ENCODE peak calls at places on chromosomes 1 and 21, in ten cellular contexts. L is lower lobe of right lung, K is cardiac fibroblast, O is neural progenitor cell, G is HL-60, N is brain microvascular endothelial cell, D is left ventricle myocardium inferior, E is fibroblast of pulmonary artery, X is astrocyte, T is IMR-90. W is an unnamed sample.

GRCh38 chr1:155001438-155001687 is 1.2 kb upstream of the ZBTB7B start:
- DNase-seq in L (no peak), K (no peak), O (no peak), G (no peak), N (no peak), D (no peak), E (peak), X (no peak), T (no peak), W (no peak)

GRCh38 chr1:157497284-157497683 is 55.0 kb downstream of the FCRL5 start:
- DNase-seq in L (no peak), K (no peak), O (no peak), G (no peak), N (no peak), D (no peak), E (no peak), X (no peak), T (no peak), W (no peak)

GRCh38 chr1:112714313-112715263 is 544 bp downstream of the PPM1J start:
- DNase-seq in L (no peak), K (peak), O (peak), G (no peak), N (no peak), D (no peak), E (no peak), X (no peak), T (no peak), W (no peak)

GRCh38 chr1:19375621-19376020 is 63.5 kb downstream of the SLC66A1 start:
- DNase-seq in L (no peak), K (no peak), O (no peak), G (no peak), N (no peak), D (no peak), E (peak), X (no peak), T (no peak), W (no peak)

GRCh38 chr21:35829014-35829525 is 231.3 kb downstream of the SETD4 start:
- DNase-seq in L (no peak), K (no peak), O (no peak), G (peak), N (no peak), D (no peak), E (no peak), X (no peak), T (no peak), W (no peak)

GRCh38 chr1:216310776-216311175 is 112.5 kb downstream of the USH2A start:
- DNase-seq in L (no peak), K (peak), O (peak), G (no peak), N (peak), D (no peak), E (peak), X (no peak), T (peak), W (peak)

GRCh38 chr1:236039736-236040670 is 24.9 kb downstream of the NID1 start:
- DNase-seq in L (peak), K (peak), O (no peak), G (no peak), N (peak), D (peak), E (no peak), X (no peak), T (peak), W (no peak)

GRCh38 chr1:154352581-154353459 is 27.5 kb downstream of the ATP8B2 start:
- DNase-seq in L (peak), K (peak), O (peak), G (peak), N (no peak), D (peak), E (peak), X (peak), T (peak), W (peak)

GRCh38 chr1:3441880-3442279 is 12.6 kb upstream of the ARHGEF16 start:
- DNase-seq in L (no peak), K (no peak), O (no peak), G (no peak), N (no peak), D (no peak), E (no peak), X (no peak), T (no peak), W (no peak)

GRCh38 chr1:43317817-43318471 is 17.2 kb downstream of the TIE1 start:
- DNase-seq in L (no peak), K (no peak), O (no peak), G (no peak), N (no peak), D (no peak), E (no peak), X (peak), T (peak), W (peak)

GRCh38 chr21:39020751-39021474 is 162.3 kb downstream of the PSMG1 start:
- DNase-seq in L (peak), K (peak), O (no peak), G (peak), N (peak), D (peak), E (peak), X (peak), T (peak), W (peak)

GRCh38 chr1:7967206-7967605 is 5.7 kb downstream of the PARK7 start:
- DNase-seq in L (no peak), K (no peak), O (no peak), G (no peak), N (no peak), D (no peak), E (no peak), X (no peak), T (no peak), W (no peak)

GRCh38 chr1:116573388-116574100 is 2.7 kb upstream of the CD58 start:
- DNase-seq in L (no peak), K (peak), O (no peak), G (no peak), N (peak), D (no peak), E (peak), X (peak), T (peak), W (peak)

GRCh38 chr1:245475116-245475515 is 320.3 kb downstream of the KIF26B start:
- DNase-seq in L (no peak), K (peak), O (no peak), G (no peak), N (no peak), D (no peak), E (peak), X (peak), T (peak), W (peak)

GRCh38 chr1:40861227-40862003 is 748 bp downstream of the CITED4 start:
- DNase-seq in L (peak), K (peak), O (peak), G (peak), N (no peak), D (peak), E (no peak), X (no peak), T (peak), W (peak)

GRCh38 chr1:207811920-207812720 is 60.3 kb downstream of the CD46 start:
- DNase-seq in L (peak), K (peak), O (peak), G (no peak), N (no peak), D (peak), E (no peak), X (no peak), T (peak), W (peak)

GRCh38 chr1:10914056-10914455 is 98.4 kb upstream of the TARDBP start:
- DNase-seq in L (no peak), K (no peak), O (no peak), G (no peak), N (no peak), D (no peak), E (no peak), X (no peak), T (no peak), W (no peak)

GRCh38 chr1:26799479-26800133 is 11.9 kb downstream of the PIGV start:
- DNase-seq in L (no peak), K (peak), O (no peak), G (no peak), N (peak), D (peak), E (peak), X (peak), T (peak), W (peak)

GRCh38 chr1:37391181-37391949 is 83.0 kb upstream of the ZC3H12A start:
- DNase-seq in L (no peak), K (no peak), O (peak), G (no peak), N (no peak), D (no peak), E (no peak), X (no peak), T (no peak), W (no peak)

GRCh38 chr1:16717174-16718108 is 22.9 kb upstream of the RNU1-4 start:
- DNase-seq in L (no peak), K (no peak), O (peak), G (no peak), N (no peak), D (no peak), E (no peak), X (peak), T (no peak), W (no peak)

GRCh38 chr1:240827786-240828185 is 215.8 kb upstream of the GREM2 start:
- DNase-seq in L (no peak), K (no peak), O (no peak), G (no peak), N (no peak), D (no peak), E (no peak), X (no peak), T (no peak), W (no peak)

DNA sequence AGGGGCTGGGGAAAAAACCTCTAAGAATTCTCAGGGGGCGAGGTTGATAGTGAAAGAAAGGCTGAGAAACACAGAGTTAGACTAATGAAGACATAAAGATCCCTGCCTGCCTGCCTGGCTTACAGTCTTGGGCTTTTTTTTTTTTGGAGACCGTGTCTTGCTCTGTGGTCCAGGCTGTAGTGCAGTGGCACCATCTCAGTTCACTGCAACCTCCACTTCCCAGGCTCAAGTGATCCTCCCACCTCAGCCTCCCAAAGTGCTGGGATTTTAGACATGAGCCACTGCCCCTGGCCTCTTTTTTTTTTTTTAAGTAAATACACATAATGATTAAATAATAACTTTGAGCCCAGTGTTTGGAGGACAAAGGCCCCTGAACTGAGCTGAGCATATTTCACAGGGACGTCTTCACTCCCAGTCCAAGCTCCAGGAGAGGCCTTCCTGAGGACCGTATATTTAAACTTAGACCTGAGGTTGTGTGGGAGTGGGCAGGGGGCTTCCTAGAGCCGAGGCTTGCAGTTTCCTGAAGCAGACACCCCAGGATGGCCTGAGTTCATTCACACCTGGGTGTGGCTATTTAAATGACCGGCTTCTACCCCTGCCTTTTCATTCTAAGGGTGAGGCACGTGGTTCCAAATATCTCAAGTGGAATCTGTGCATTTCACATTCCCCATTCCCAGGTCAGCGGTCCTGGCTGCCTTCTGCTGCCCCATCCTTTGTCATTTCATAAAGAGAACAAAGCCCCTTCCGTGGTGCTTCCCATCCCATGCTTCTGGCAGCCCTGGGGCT is 16.0 kb upstream of the EFHD2 start:
- DNase-seq in L (no peak), K (no peak), O (no peak), G (no peak), N (no peak), D (no peak), E (no peak), X (no peak), T (no peak), W (no peak)
- TF ChIP-seq CTCF in L (no peak), K (no peak), O (no peak), G (no peak), N (no peak), D (no peak), E (no peak), X (no peak), T (no peak), W (no peak)

DNA sequence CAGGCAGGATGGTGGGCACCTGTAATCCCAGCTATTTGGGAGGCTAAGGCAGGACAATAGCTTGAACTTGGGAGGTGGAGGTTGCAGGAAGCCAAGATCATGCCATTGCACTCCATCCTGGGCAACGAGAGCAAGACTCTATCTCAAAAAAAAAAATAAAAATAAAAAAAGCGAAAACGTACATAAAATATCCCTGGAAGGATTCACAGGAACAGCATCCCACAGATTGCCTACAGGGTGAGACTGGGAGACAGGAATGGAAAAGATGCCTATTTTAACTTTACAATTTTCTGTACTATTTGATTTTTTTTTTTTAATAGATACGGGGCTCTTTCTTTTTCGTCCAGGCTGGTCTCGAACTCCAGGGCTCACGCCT is 604 bp upstream of the NBPF3 start:
- DNase-seq in L (no peak), K (no peak), O (no peak), G (no peak), N (no peak), D (no peak), E (no peak), X (no peak), T (no peak), W (no peak)
- H3K4me3 ChIP-seq in L (peak), K (peak), O (peak), G (peak), N (peak), D (peak), E (peak), X (peak), T (peak), W (peak)

GRCh38 chr1:160520582-160520981 is 2.5 kb downstream of the SLAMF6 start:
- DNase-seq in L (no peak), K (no peak), O (no peak), G (no peak), N (no peak), D (no peak), E (no peak), X (no peak), T (no peak), W (no peak)

GRCh38 chr1:160520999-160521398 is 2.1 kb downstream of the SLAMF6 start:
- DNase-seq in L (no peak), K (no peak), O (no peak), G (no peak), N (no peak), D (no peak), E (no peak), X (no peak), T (no peak), W (no peak)

GRCh38 chr1:160522136-160522535 is 919 bp downstream of the SLAMF6 start:
- DNase-seq in L (no peak), K (no peak), O (no peak), G (no peak), N (no peak), D (no peak), E (no peak), X (no peak), T (no peak), W (no peak)

GRCh38 chr1:160521554-160521953 is 1.5 kb downstream of the SLAMF6 start:
- DNase-seq in L (no peak), K (no peak), O (no peak), G (no peak), N (no peak), D (no peak), E (no peak), X (no peak), T (no peak), W (no peak)

DNA sequence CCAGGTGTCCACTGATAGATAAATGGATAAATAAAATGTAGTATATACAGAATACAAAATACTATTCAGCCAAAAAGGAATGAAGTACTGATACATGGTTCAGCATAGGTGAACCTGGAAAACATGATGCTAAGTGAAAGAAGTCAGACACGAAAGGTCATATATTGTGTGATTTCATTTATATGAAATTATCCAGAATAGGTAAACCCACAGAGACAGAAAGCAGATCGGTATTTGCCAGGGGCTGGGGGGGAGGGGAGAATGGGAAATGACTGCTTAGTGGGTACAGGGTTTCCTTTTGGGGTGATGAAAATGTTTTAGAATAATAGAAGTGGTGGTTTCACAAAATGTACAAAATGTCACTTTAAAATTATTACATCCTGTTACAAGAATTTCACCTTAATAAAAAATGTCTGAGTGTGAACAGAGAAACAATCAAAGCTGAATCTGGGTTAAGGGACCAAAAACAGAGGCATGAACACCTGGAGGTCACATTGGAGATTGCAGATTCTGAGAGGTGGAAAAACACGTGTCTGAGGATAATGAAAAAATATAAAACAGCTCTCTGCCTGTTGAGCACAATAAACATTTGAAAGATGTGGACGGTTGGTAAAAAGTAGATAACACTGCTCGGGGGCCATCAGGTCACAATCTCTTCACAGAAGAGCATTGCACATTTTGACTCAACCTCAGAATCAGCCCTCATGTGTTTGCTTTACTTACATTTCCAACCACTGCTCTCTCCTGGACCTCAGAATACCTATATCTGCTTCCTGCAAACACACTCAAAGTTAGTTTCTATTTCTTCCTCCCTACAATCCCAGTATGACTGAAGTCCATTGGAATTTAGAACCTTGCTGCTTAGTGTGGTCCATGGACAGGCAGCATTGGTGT is 3.3 kb downstream of the SLAMF6 start:
- DNase-seq in L (no peak), K (no peak), O (no peak), G (no peak), N (no peak), D (no peak), E (no peak), X (no peak), T (no peak), W (no peak)
- TF ChIP-seq CTCF in L (no peak), K (no peak), O (peak), G (no peak), N (no peak), D (no peak), E (no peak), X (no peak), T (no peak), W (no peak)

GRCh38 chr1:996851-997727 is 2.8 kb downstream of the HES4 start:
- DNase-seq in L (no peak), K (no peak), O (no peak), G (no peak), N (no peak), D (no peak), E (no peak), X (no peak), T (no peak), W (no peak)
- H3K4me3 ChIP-seq in L (no peak), K (no peak), O (no peak), G (no peak), N (no peak), D (peak), E (no peak), X (no peak), T (no peak), W (no peak)

GRCh38 chr1:76870037-76870436 is 2.8 kb downstream of the ST6GALNAC5 start:
- DNase-seq in L (no peak), K (no peak), O (no peak), G (no peak), N (no peak), D (no peak), E (no peak), X (no peak), T (no peak), W (no peak)

GRCh38 chr1:76868916-76869315 is 1.6 kb downstream of the ST6GALNAC5 start:
- DNase-seq in L (peak), K (no peak), O (peak), G (no peak), N (no peak), D (no peak), E (no peak), X (no peak), T (no peak), W (no peak)

GRCh38 chr1:76868154-76868882 is 1.0 kb downstream of the ST6GALNAC5 start:
- DNase-seq in L (peak), K (peak), O (peak), G (no peak), N (peak), D (no peak), E (peak), X (peak), T (peak), W (peak)

GRCh38 chr1:76872944-76873343 is 5.7 kb downstream of the ST6GALNAC5 start:
- DNase-seq in L (no peak), K (no peak), O (no peak), G (no peak), N (no peak), D (no peak), E (no peak), X (no peak), T (no peak), W (no peak)

GRCh38 chr1:76871355-76871974 is 4.2 kb downstream of the ST6GALNAC5 start:
- DNase-seq in L (no peak), K (no peak), O (no peak), G (no peak), N (no peak), D (no peak), E (no peak), X (no peak), T (no peak), W (no peak)
- TF ChIP-seq CTCF in L (no peak), K (no peak), O (no peak), G (no peak), N (no peak), D (no peak), E (no peak), X (no peak), T (no peak), W (no peak)